ENCODE peak calls at places on chromosomes 2 and 18, in five cellular contexts. F is left ventricle myocardium inferior, J is brain microvascular endothelial cell, K is GM20000, P is AG10803. B is an unnamed sample.

GRCh38 chr18:23884712-23885375 is 129.7 kb upstream of the TTC39C start:
- DNase-seq in F (no peak), J (no peak), K (no peak), P (no peak), B (peak; percentile 51)

GRCh38 chr18:79477711-79478483 is 82.2 kb downstream of the NFATC1 start:
- DNase-seq in F (peak; percentile 6), J (no peak), K (no peak), P (no peak), B (no peak)

GRCh38 chr2:43391159-43391876 is 164.9 kb upstream of the ZFP36L2 start:
- DNase-seq in F (no peak), J (no peak), K (no peak), P (no peak), B (no peak)

GRCh38 chr18:9333441-9334350 is 877 bp upstream of the TWSG1 start:
- DNase-seq in F (no peak), J (no peak), K (no peak), P (no peak), B (peak; percentile 18)

GRCh38 chr2:215460682-215461081 is 24.8 kb upstream of the FN1 start:
- DNase-seq in F (no peak), J (peak; percentile 91), K (no peak), P (peak; percentile 92), B (no peak)

GRCh38 chr2:128444044-128444771 is 125.5 kb upstream of the HS6ST1 start:
- DNase-seq in F (no peak), J (no peak), K (no peak), P (no peak), B (no peak)

GRCh38 chr2:72833084-72833714 is 7.4 kb upstream of the EXOC6B start:
- DNase-seq in F (no peak), J (no peak), K (no peak), P (no peak), B (no peak)

GRCh38 chr2:120935339-120936313 is 200.0 kb downstream of the GLI2 start:
- DNase-seq in F (no peak), J (peak; percentile 80), K (no peak), P (peak; percentile 68), B (peak; percentile 54)

GRCh38 chr2:73944714-73945113 is 18.0 kb downstream of the DGUOK start:
- DNase-seq in F (no peak), J (no peak), K (peak; percentile 31), P (no peak), B (no peak)

GRCh38 chr2:225566798-225567197 is 167.3 kb downstream of the NYAP2 start:
- DNase-seq in F (no peak), J (no peak), K (no peak), P (peak; percentile 3), B (peak; percentile 5)

GRCh38 chr2:152407204-152407721 is 72.3 kb downstream of the FMNL2 start:
- DNase-seq in F (peak; percentile 33), J (peak; percentile 53), K (peak; percentile 68), P (peak; percentile 54), B (peak; percentile 50)

GRCh38 chr2:70202236-70202806 is 11.5 kb upstream of the C2orf42 start:
- DNase-seq in F (no peak), J (no peak), K (no peak), P (no peak), B (no peak)

GRCh38 chr2:152154462-152154861 is 21.1 kb downstream of the STAM2 start:
- DNase-seq in F (no peak), J (no peak), K (no peak), P (no peak), B (no peak)

GRCh38 chr2:101617188-101617587 is 80.3 kb upstream of the MAP4K4 start:
- DNase-seq in F (no peak), J (peak; percentile 91), K (no peak), P (peak; percentile 52), B (no peak)

GRCh38 chr18:10518595-10519273 is 7.1 kb upstream of the NAPG start:
- DNase-seq in F (peak; percentile 53), J (peak; percentile 13), K (no peak), P (peak; percentile 56), B (no peak)

GRCh38 chr2:106085441-106085911 is 108.6 kb downstream of the UXS1 start:
- DNase-seq in F (no peak), J (peak; percentile 59), K (no peak), P (peak; percentile 52), B (peak; percentile 43)

GRCh38 chr2:156589381-156590079 is 153.4 kb downstream of the GPD2 start:
- DNase-seq in F (no peak), J (peak; percentile 21), K (peak; percentile 42), P (peak; percentile 58), B (peak; percentile 6)

GRCh38 chr2:53131416-53131815 is 636.2 kb upstream of the CHAC2 start:
- DNase-seq in F (no peak), J (peak; percentile 7), K (no peak), P (peak; percentile 30), B (no peak)

GRCh38 chr2:65501074-65501473 is 68.7 kb upstream of the SPRED2 start:
- DNase-seq in F (no peak), J (no peak), K (peak; percentile 30), P (no peak), B (no peak)

GRCh38 chr2:207245526-207245925 is 79.8 kb upstream of the KLF7 start:
- DNase-seq in F (no peak), J (no peak), K (no peak), P (no peak), B (no peak)

GRCh38 chr2:20812779-20813178 is 10.1 kb downstream of the LDAH start:
- DNase-seq in F (no peak), J (no peak), K (no peak), P (no peak), B (no peak)

GRCh38 chr2:217055624-217056023 is 195.8 kb upstream of the TNP1 start:
- DNase-seq in F (no peak), J (no peak), K (no peak), P (no peak), B (no peak)

GRCh38 chr2:223611061-223611460 is 8.9 kb upstream of the SCG2 start:
- DNase-seq in F (no peak), J (no peak), K (no peak), P (no peak), B (no peak)

GRCh38 chr2:70826696-70827330 is 6.4 kb upstream of the CLEC4F start:
- DNase-seq in F (no peak), J (no peak), K (no peak), P (no peak), B (no peak)

GRCh38 chr2:96514521-96514920 is 9.4 kb upstream of the NEURL3 start:
- DNase-seq in F (no peak), J (no peak), K (no peak), P (no peak), B (no peak)

GRCh38 chr2:182862003-182862402 is 4.4 kb downstream of the FRZB start:
- DNase-seq in F (no peak), J (no peak), K (no peak), P (no peak), B (no peak)

DNA sequence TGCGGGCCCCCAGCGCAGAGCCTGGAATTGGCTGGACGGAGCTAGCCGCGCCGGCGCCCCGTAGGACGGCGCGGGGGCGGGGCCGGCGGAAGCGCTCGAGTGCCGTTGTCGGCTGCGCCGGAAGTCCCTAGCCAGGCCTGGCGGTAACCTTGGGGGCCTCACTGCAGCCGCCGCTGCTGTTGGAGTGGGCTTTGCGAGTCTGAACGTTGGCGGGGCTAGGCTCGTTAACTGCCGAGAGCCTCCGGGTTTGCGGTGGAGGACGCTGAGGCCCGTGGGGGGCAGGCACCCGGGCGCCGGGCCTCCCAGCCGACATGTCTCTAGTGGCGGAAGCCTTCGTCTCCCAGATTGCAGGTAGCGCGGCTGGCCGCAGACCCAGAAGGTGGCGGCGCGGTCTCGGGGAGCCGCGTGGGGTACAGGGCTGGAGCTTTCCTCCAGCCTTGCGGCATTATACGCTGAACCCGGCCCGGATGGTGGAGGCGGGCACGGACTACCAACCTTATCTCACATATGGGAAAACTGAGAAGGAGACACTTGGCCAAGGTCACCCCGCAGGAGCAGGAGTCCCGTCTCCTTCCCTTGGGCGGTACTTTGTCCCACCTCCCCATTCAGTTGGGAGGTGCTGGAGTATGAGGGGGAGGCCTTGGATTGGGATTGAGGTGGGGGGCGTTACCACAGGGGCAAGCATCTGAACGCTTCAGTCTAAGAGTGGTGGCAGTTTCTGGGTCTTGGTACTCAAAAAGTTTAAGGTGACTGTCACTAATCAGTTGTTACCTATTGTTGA is at the start of gene MTX2:
- DNase-seq in F (peak; percentile 74), J (peak; percentile 36), K (peak; percentile 85), P (peak; percentile 65), B (peak; percentile 86)
- TF ChIP-seq CTCF in F (peak; percentile 43), J (peak; percentile 23), K (no peak), P (no peak), B (peak; percentile 26)

GRCh38 chr2:27085670-27086089 is 892 bp upstream of the KHK start:
- DNase-seq in F (peak; percentile 82), J (peak; percentile 50), K (peak; percentile 64), P (peak; percentile 68), B (peak; percentile 61)

GRCh38 chr2:27086090-27086721 is 366 bp upstream of the KHK start:
- DNase-seq in F (peak; percentile 96), J (peak; percentile 86), K (peak; percentile 100), P (peak; percentile 86), B (peak; percentile 98)

GRCh38 chr2:27087823-27088410 is 1.3 kb downstream of the KHK start:
- DNase-seq in F (no peak), J (no peak), K (no peak), P (no peak), B (no peak)

GRCh38 chr2:27085062-27085669 is 1.4 kb upstream of the KHK start:
- DNase-seq in F (no peak), J (no peak), K (no peak), P (no peak), B (no peak)

GRCh38 chr2:27086722-27087446 is at the start of gene KHK:
- DNase-seq in F (peak; percentile 61), J (no peak), K (peak; percentile 48), P (no peak), B (peak; percentile 41)
- TF ChIP-seq CTCF in F (peak; percentile 33), J (no peak), K (no peak), P (no peak), B (peak; percentile 4)

DNA sequence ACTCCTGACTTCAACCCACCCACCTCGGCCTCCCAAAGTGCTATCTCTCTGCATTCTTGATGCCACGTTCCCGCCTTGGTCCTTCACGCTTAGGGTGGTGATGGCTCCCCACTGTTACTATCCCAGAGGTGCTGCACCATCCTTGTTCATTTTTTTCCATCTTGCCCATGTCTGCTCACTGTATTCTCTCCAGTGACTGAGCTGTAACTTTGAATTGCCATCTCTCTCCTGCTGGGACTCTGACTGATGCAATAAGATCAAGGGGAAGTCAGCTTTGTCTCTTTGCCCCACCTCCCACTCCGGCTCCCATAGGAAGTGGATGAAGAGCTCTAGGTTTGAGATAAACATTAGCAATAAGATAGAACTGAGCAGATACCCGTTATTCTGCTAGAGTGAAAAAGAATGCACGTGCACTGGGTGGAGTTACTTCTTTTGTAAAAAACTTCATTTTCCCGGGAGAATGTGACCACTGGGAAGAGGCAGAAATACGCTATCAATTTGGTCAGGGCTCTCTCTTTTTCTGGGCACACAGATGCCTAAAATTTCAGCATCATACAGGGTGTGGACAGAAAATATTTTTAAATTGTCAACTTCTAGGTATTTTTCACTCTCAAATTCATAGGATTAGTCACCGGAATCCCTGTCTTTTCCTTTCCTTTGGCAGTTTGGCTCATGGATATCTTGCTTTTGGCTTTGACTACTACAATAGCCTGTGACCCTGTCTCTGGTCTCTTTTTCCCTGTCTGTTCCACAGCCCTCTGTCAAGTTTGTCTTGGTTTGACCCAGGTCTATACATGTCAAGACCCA is 105.4 kb downstream of the POLR1A start:
- DNase-seq in F (no peak), J (no peak), K (no peak), P (no peak), B (no peak)
- TF ChIP-seq CTCF in F (no peak), J (no peak), K (no peak), P (no peak), B (no peak)

DNA sequence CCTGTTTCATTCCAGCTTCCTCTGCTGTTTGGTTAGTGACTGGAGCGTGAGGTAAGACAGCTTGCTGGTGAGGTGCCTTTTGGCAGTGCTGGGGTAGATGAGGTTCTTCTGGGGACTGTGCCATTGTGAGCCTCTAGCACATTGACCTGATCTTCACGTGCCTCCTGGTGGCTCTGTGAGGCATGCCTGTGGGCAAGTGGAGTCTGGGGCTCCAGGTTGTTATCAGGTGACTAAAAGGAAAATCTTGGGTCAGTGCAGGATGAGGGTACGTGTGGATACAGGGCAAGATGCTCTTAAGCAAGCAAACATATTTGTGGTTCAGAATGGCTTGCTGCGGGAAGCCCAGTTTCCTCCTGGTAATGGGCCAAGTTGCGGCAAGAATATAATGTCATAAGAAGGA is 75.4 kb downstream of the FHOD3 start:
- DNase-seq in F (no peak), J (peak; percentile 84), K (no peak), P (peak; percentile 96), B (peak; percentile 67)
- TF ChIP-seq CTCF in F (no peak), J (peak; percentile 64), K (no peak), P (peak; percentile 49), B (peak; percentile 38)